ENCODE peak calls at places on chromosomes 2 and 18, in nine cellular contexts. D is astrocyte of the spinal cord, I is HFFc6, J is type B pancreatic cell, B is MM.1S, R is activated B cell treated with CpG ODN at 0.5 μM for 24 hours, L is H1, X is endothelial cell, P is OCI-LY7. H is an unnamed sample.

GRCh38 chr2:233361298-233361697 is 7.0 kb downstream of the DGKD start:
- DNase-seq in X (no peak), P (no peak), L (no peak), I (no peak), D (no peak), J (no peak), R (no peak), B (no peak), H (no peak)

GRCh38 chr2:104102615-104103014 is 751.3 kb upstream of the POU3F3 start:
- DNase-seq in D (no peak), I (no peak), J (no peak), L (no peak), B (no peak), X (no peak), R (no peak), P (peak; percentile 62), H (no peak)

GRCh38 chr2:237283136-237283928 is 130.6 kb downstream of the COL6A3 start:
- DNase-seq in X (no peak), B (no peak), R (no peak), L (no peak), P (no peak), D (peak; percentile 49), I (peak; percentile 65), J (no peak), H (no peak)

GRCh38 chr2:172480301-172481218 is 53.2 kb downstream of the ITGA6 start:
- DNase-seq in I (peak; percentile 26), R (no peak), X (no peak), L (no peak), D (peak; percentile 26), P (no peak), B (no peak), J (no peak), H (no peak)

GRCh38 chr2:60872510-60872928 is 8.9 kb upstream of the REL start:
- DNase-seq in L (no peak), R (no peak), P (no peak), D (no peak), J (no peak), I (no peak), B (peak; percentile 45), X (no peak), H (no peak)

GRCh38 chr2:79882548-79882947 is 369.7 kb downstream of the CTNNA2 start:
- DNase-seq in J (no peak), I (no peak), D (no peak), P (no peak), X (no peak), L (no peak), B (no peak), R (no peak), H (no peak)

GRCh38 chr2:101983928-101984327 is 7.8 kb upstream of the IL1R2 start:
- DNase-seq in L (no peak), I (no peak), D (no peak), P (no peak), X (no peak), J (no peak), R (no peak), B (no peak), H (no peak)

GRCh38 chr2:57701391-57701791 is 345.2 kb upstream of the VRK2 start:
- DNase-seq in X (no peak), P (no peak), J (no peak), L (no peak), D (peak; percentile 59), I (peak; percentile 30), R (no peak), B (no peak), H (no peak)

GRCh38 chr2:32863803-32864202 is 83.0 kb upstream of the LTBP1 start:
- DNase-seq in X (no peak), L (no peak), I (no peak), D (peak; percentile 27), R (no peak), P (no peak), J (no peak), B (no peak), H (no peak)

GRCh38 chr2:160932960-160933359 is 227.3 kb upstream of the TANK start:
- DNase-seq in J (no peak), B (no peak), D (no peak), X (no peak), P (no peak), R (no peak), I (peak; percentile 69), L (no peak), H (no peak)

GRCh38 chr18:7872569-7872968 is 305.5 kb downstream of the PTPRM start:
- DNase-seq in P (no peak), R (no peak), J (no peak), L (no peak), B (no peak), D (peak; percentile 11), X (no peak), I (peak; percentile 54), H (no peak)

GRCh38 chr2:164913640-164914346 is 41.5 kb downstream of the SLC38A11 start:
- DNase-seq in P (peak; percentile 11), R (no peak), D (peak; percentile 26), L (no peak), I (peak; percentile 54), B (peak; percentile 59), J (no peak), X (no peak), H (no peak)

GRCh38 chr2:216059233-216059834 is 22.3 kb downstream of the PECR start:
- DNase-seq in J (no peak), B (peak; percentile 37), D (no peak), X (no peak), L (no peak), I (no peak), R (no peak), P (peak; percentile 10), H (no peak)
- TF ChIP-seq CTCF in J (peak; percentile 60), B (peak; percentile 47), D (peak; percentile 6), X (peak; percentile 63), L (no peak), I (peak; percentile 56), R (no peak), P (peak; percentile 62), H (no peak)

GRCh38 chr2:190342601-190343000 is 788 bp upstream of the INPP1 start:
- DNase-seq in I (no peak), D (peak; percentile 16), B (no peak), R (no peak), J (no peak), X (no peak), L (no peak), P (no peak), H (no peak)

GRCh38 chr2:190340369-190340768 is 3.0 kb upstream of the INPP1 start:
- DNase-seq in X (peak; percentile 13), R (no peak), P (no peak), D (no peak), I (no peak), B (no peak), J (no peak), L (no peak), H (no peak)

GRCh38 chr2:190343500-190344274 is at the start of gene INPP1:
- DNase-seq in P (peak; percentile 8), I (peak; percentile 42), B (peak; percentile 26), X (peak; percentile 56), J (peak; percentile 72), R (peak; percentile 45), D (peak; percentile 49), L (no peak), H (no peak)

GRCh38 chr2:190343170-190343499 is 254 bp upstream of the INPP1 start:
- DNase-seq in P (no peak), J (no peak), R (no peak), D (no peak), X (no peak), L (no peak), B (no peak), I (no peak), H (no peak)

GRCh38 chr2:190344275-190344827 is 962 bp downstream of the INPP1 start:
- DNase-seq in R (no peak), B (peak; percentile 46), D (no peak), L (no peak), I (peak; percentile 7), P (peak; percentile 23), X (no peak), J (no peak), H (no peak)
- TF ChIP-seq CTCF in R (no peak), B (peak; percentile 52), D (peak; percentile 45), L (peak; percentile 46), I (peak; percentile 50), P (peak; percentile 52), X (no peak), J (peak; percentile 47), H (no peak)

GRCh38 chr18:35939166-35939565 is 33.3 kb upstream of the RMP24 start:
- DNase-seq in P (peak; percentile 1), X (peak; percentile 35), I (no peak), B (no peak), D (no peak), L (no peak), J (no peak), R (no peak), H (no peak)
- TF ChIP-seq CTCF in P (peak; percentile 43), X (peak; percentile 15), I (no peak), B (no peak), D (peak; percentile 16), L (peak; percentile 82), J (no peak), R (no peak), H (no peak)

DNA sequence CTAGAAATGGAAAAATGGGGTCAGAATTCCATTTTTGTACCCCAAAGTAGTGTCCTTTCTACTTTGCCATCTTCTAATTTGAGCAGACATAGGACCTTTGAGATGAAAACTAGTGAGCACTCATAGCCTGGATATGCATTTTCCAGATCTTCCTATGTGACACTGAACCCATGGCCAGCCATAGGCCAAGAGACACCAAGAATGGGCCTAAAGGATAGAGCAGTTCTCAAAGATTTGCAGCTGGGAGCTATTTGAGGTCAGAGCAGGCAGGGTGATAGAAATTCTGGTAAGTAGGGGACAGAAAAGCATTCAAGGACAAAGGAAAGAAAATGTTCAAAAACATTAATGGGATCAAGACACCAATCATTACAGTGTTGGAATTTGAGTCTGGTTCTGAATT is 332.8 kb downstream of the MYCN start:
- DNase-seq in I (no peak), X (no peak), P (no peak), B (no peak), R (no peak), L (no peak), D (no peak), J (no peak), H (no peak)
- TF ChIP-seq CTCF in I (no peak), X (no peak), P (no peak), B (no peak), R (no peak), L (no peak), D (no peak), J (no peak), H (no peak)

H was measured in D721Med.